ENCODE peak calls at places on chromosomes 2 and 18, in six cellular contexts. R is A549, N is endothelial cell of umbilical vein, B is H1, S is SK-N-SH, E is K562. V is an unnamed sample.

GRCh38 chr2:157792345-157793052 is 83.6 kb downstream of the ACVR1 start:
- DNase-seq in R (no peak), N (peak; percentile 33), B (no peak), S (no peak), E (peak; percentile 48), V (no peak)

GRCh38 chr2:158458617-158458920 is 1.8 kb downstream of the PKP4 start:
- DNase-seq in R (no peak), N (no peak), B (no peak), S (peak; percentile 12), E (peak; percentile 28), V (no peak)

GRCh38 chr2:101007415-101008345 is 5.6 kb downstream of the RPL31 start:
- DNase-seq in R (no peak), N (no peak), B (no peak), S (no peak), E (peak; percentile 20), V (peak; percentile 40)

GRCh38 chr2:233603520-233603919 is 13.9 kb upstream of the UGT1A8 start:
- DNase-seq in R (no peak), N (no peak), B (no peak), S (no peak), E (no peak), V (no peak)

GRCh38 chr2:127569274-127570065 is 34.0 kb downstream of the MYO7B start:
- DNase-seq in R (no peak), N (peak; percentile 47), B (no peak), S (no peak), E (no peak), V (no peak)

GRCh38 chr2:96537734-96538486 is 1.4 kb downstream of the ARID5A start:
- DNase-seq in R (no peak), N (peak; percentile 23), B (no peak), S (peak; percentile 20), E (no peak), V (peak; percentile 43)

GRCh38 chr2:69934614-69934908 is 19.7 kb downstream of the MXD1 start:
- DNase-seq in R (no peak), N (no peak), B (no peak), S (no peak), E (no peak), V (no peak)

GRCh38 chr2:189327879-189328351 is 113.4 kb upstream of the WDR75 start:
- DNase-seq in R (no peak), N (peak; percentile 78), B (no peak), S (no peak), E (no peak), V (no peak)

GRCh38 chr2:97660775-97661417 is 2.9 kb downstream of the ACTR1B start:
- DNase-seq in R (no peak), N (no peak), B (no peak), S (no peak), E (peak; percentile 38), V (peak; percentile 52)

GRCh38 chr2:188693111-188693510 is 281.1 kb upstream of the COL3A1 start:
- DNase-seq in R (no peak), N (no peak), B (no peak), S (no peak), E (no peak), V (no peak)

GRCh38 chr2:236831698-236832097 is 254.0 kb upstream of the COPS8 start:
- DNase-seq in R (no peak), N (no peak), B (no peak), S (no peak), E (no peak), V (no peak)

GRCh38 chr2:20129320-20130274 is 78.2 kb upstream of the LAPTM4A start:
- DNase-seq in R (no peak), N (no peak), B (no peak), S (no peak), E (no peak), V (no peak)

GRCh38 chr2:197669077-197669476 is 6.3 kb downstream of the RFTN2 start:
- DNase-seq in R (no peak), N (no peak), B (no peak), S (no peak), E (no peak), V (no peak)

GRCh38 chr18:76572517-76573247 is 77.6 kb upstream of the ZNF516 start:
- DNase-seq in R (no peak), N (no peak), B (no peak), S (no peak), E (no peak), V (peak; percentile 73)

GRCh38 chr2:216015722-216016464 is 2.5 kb upstream of the MREG start:
- DNase-seq in R (no peak), N (no peak), B (no peak), S (no peak), E (peak; percentile 17), V (peak; percentile 31)

GRCh38 chr18:79798346-79798998 is 734 bp downstream of the KCNG2 start:
- DNase-seq in R (no peak), N (no peak), B (no peak), S (no peak), E (no peak), V (no peak)

GRCh38 chr18:62898359-62898758 is 183.0 kb downstream of the PHLPP1 start:
- DNase-seq in R (no peak), N (no peak), B (no peak), S (no peak), E (no peak), V (no peak)

GRCh38 chr2:176911-177310 is 86.9 kb downstream of the SH3YL1 start:
- DNase-seq in R (no peak), N (no peak), B (no peak), S (no peak), E (no peak), V (no peak)

GRCh38 chr2:241813806-241814570 is 5.0 kb downstream of the NEU4 start:
- DNase-seq in R (no peak), N (no peak), B (no peak), S (peak; percentile 12), E (no peak), V (peak; percentile 54)

GRCh38 chr2:188659656-188660406 is 314.3 kb upstream of the COL3A1 start:
- DNase-seq in R (peak; percentile 19), N (no peak), B (no peak), S (no peak), E (no peak), V (no peak)

GRCh38 chr18:40355701-40356100 is 1599.3 kb upstream of the PIK3C3 start:
- DNase-seq in R (no peak), N (no peak), B (no peak), S (no peak), E (no peak), V (no peak)

GRCh38 chr2:165055081-165055879 is 100.0 kb upstream of the SLC38A11 start:
- DNase-seq in R (no peak), N (peak; percentile 8), B (no peak), S (peak; percentile 49), E (no peak), V (no peak)

DNA sequence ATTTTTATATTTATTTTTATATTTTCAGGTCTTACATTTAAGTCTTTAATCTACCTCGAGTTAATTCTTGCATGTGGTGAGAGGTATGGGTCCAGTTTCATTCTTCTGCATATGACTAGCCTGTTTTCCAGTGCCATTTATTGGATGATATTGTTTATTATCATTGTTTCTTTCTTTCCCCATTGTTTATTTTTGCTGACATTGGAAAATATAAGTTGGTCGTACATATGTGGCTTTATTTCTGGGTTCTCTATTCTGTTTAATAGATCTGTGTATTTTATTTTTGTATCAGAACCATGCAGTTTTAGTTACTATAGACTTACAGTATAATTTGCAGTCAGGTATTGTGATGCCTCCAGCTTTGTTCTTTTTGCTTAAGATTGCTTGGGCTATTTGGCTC is 113.4 kb upstream of the VWC2L start:
- DNase-seq in R (no peak), N (no peak), B (no peak), S (no peak), E (no peak), V (no peak)
- TF ChIP-seq MAX in R (no peak), N (no peak), B (no peak), S (no peak), E (no peak), V (no peak)

DNA sequence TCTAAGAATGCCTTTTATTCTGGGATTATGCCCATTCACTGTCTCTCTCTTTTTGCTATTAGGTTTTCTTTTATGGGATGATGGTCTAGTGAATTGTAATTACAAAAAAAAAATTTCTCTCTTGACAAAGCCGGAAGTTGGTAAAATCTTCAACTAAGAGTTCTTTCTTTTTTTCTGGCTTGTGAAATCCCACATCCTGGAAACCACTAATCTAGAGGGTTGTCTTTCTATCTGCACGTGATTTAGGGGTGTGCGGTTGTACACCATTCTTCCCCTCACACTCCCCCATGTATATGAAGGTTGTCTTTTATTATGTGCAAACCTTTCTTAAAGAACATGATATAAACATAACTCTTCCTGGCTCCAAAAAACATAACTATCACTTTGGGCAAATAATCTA is 52.0 kb downstream of the GATA6 start:
- DNase-seq in R (no peak), N (no peak), B (no peak), S (no peak), E (no peak), V (peak; percentile 11)
- TF ChIP-seq MAX in R (no peak), N (no peak), B (no peak), S (no peak), E (no peak), V (peak; percentile 25)

GRCh38 chr2:54955358-54955673 is 94.9 kb downstream of the RTN4 start:
- DNase-seq in R (no peak), N (no peak), B (no peak), S (no peak), E (no peak), V (peak; percentile 72)
- TF ChIP-seq MAX in R (no peak), N (no peak), B (no peak), S (no peak), E (no peak), V (no peak)

DNA sequence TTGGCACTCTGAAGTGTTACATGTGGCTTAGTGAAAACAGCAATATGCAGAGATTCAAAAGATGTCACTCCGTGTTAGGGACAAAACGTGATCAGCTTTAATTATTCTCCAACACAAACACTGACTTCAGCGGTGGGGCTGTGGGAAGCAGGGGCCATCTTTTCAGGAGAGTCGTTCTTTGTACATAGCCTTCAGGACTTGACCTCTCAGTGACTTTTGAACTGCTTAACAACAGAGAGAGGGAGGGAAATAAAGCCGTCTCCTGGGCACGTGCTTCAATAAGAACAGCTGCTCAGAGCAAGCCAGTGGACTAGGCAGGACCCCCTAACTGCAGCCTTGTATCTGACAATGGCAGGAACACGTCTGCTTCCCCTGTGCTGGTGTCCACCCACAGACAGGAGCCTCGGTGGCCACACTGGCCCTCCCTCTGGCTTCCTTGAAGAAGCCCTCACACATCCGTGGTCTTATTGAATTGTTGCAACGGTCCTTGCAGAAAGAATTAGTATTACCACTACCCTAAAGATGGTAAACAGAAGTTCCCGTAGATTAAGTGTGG is 95.1 kb upstream of the HDAC4 start:
- DNase-seq in R (no peak), N (no peak), B (no peak), S (no peak), E (no peak), V (no peak)
- TF ChIP-seq MAX in R (no peak), N (no peak), B (no peak), S (no peak), E (no peak), V (no peak)

DNA sequence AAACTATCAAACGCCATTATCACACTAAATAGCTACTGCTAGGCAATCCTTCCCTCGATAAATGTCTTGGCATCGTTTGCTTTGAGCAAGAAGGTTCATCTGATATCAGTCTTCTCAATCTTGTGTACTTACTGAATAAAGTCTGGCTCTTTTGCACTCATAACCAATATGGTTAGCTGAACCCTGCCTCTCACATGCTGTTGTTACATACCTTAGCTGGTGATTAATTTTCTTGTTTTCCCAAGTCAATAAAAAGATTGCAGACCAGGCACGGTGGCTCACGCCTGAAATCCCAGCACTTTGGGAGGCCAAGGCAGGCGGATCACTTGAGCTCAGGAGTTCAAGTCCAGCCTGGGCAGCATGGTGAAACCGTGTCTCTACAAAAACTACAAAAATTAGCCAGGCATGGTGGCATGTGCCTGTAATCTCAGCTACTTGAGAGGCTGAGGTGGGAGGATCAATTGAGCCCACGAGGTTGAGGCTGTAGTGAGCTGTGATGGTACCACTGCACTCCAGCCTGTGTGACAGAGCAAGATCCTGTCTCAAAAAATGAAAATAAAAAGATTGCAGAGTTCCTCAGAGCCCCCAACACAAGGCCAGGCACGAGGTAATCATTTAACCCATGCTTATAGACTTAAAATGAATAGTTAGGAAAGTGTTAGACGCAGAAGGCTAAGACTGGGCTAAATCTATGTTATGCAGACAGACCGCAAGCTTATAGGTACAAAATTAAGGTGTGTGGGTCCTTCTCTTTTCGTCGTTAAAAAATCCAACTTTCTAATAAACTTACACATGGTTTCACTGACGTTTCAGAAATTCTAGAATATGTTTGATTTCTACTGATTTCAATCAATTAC is 177.5 kb downstream of the ALPK2 start:
- DNase-seq in R (no peak), N (no peak), B (no peak), S (no peak), E (no peak), V (no peak)
- TF ChIP-seq MAX in R (no peak), N (no peak), B (no peak), S (no peak), E (no peak), V (no peak)